ENCODE peak calls at places on chromosome 21, in six cellular contexts. One of them, this sample, is unnamed.

GRCh38 chr21:29168874-29169273 is 38.4 kb downstream of the MAP3K7CL start:
- DNase-seq in prostate gland: no peak
- DNase-seq in RWPE2: peak
- DNase-seq in gastrocnemius medialis: no peak
- DNase-seq in tibial artery: no peak
- DNase-seq in AG09309: no peak
- DNase-seq in this sample: peak

GRCh38 chr21:45293726-45294401 is 6.2 kb upstream of the POFUT2 start:
- DNase-seq in prostate gland: no peak
- DNase-seq in RWPE2: no peak
- DNase-seq in gastrocnemius medialis: no peak
- DNase-seq in tibial artery: no peak
- DNase-seq in AG09309: no peak
- DNase-seq in this sample: no peak

GRCh38 chr21:27818847-27819246 is 852.0 kb upstream of the ADAMTS5 start:
- DNase-seq in prostate gland: no peak
- DNase-seq in RWPE2: no peak
- DNase-seq in gastrocnemius medialis: no peak
- DNase-seq in tibial artery: no peak
- DNase-seq in AG09309: no peak
- DNase-seq in this sample: peak

GRCh38 chr21:46057710-46058241 is 40.1 kb upstream of the COL6A2 start:
- DNase-seq in prostate gland: no peak
- DNase-seq in RWPE2: no peak
- DNase-seq in gastrocnemius medialis: no peak
- DNase-seq in tibial artery: no peak
- DNase-seq in AG09309: no peak
- DNase-seq in this sample: no peak

GRCh38 chr21:20627594-20627993 is 370.6 kb upstream of the NCAM2 start:
- DNase-seq in prostate gland: no peak
- DNase-seq in RWPE2: no peak
- DNase-seq in gastrocnemius medialis: no peak
- DNase-seq in tibial artery: no peak
- DNase-seq in AG09309: no peak
- DNase-seq in this sample: no peak

GRCh38 chr21:10639123-10639522 is 117.7 kb downstream of the TPTE start:
- DNase-seq in prostate gland: no peak
- DNase-seq in RWPE2: no peak
- DNase-seq in gastrocnemius medialis: no peak
- DNase-seq in tibial artery: no peak
- DNase-seq in AG09309: no peak
- DNase-seq in this sample: no peak

GRCh38 chr21:23858878-23859277 is 1748.4 kb downstream of the MRPL39 start:
- DNase-seq in prostate gland: no peak
- DNase-seq in RWPE2: no peak
- DNase-seq in gastrocnemius medialis: no peak
- DNase-seq in tibial artery: no peak
- DNase-seq in AG09309: no peak
- DNase-seq in this sample: no peak

GRCh38 chr21:37006521-37007291 is at the start of gene RIPPLY3:
- DNase-seq in prostate gland: no peak
- DNase-seq in RWPE2: no peak
- DNase-seq in gastrocnemius medialis: no peak
- DNase-seq in tibial artery: no peak
- DNase-seq in AG09309: no peak
- DNase-seq in this sample: peak

GRCh38 chr21:45887121-45887611 is 94.4 kb upstream of the COL6A1 start:
- DNase-seq in prostate gland: no peak
- DNase-seq in RWPE2: peak
- DNase-seq in gastrocnemius medialis: no peak
- DNase-seq in tibial artery: no peak
- DNase-seq in AG09309: no peak
- DNase-seq in this sample: no peak

GRCh38 chr21:29989634-29990234 is 49.9 kb upstream of the GRIK1 start:
- DNase-seq in prostate gland: no peak
- DNase-seq in RWPE2: no peak
- DNase-seq in gastrocnemius medialis: no peak
- DNase-seq in tibial artery: no peak
- DNase-seq in AG09309: no peak
- DNase-seq in this sample: peak

GRCh38 chr21:45152265-45152746 is 77.9 kb downstream of the ADARB1 start:
- DNase-seq in prostate gland: no peak
- DNase-seq in RWPE2: no peak
- DNase-seq in gastrocnemius medialis: no peak
- DNase-seq in tibial artery: no peak
- DNase-seq in AG09309: no peak
- DNase-seq in this sample: no peak

GRCh38 chr21:27802816-27803475 is 836.1 kb upstream of the ADAMTS5 start:
- DNase-seq in prostate gland: peak
- DNase-seq in RWPE2: no peak
- DNase-seq in gastrocnemius medialis: no peak
- DNase-seq in tibial artery: no peak
- DNase-seq in AG09309: no peak
- DNase-seq in this sample: peak

GRCh38 chr21:35202431-35202830 is 153.3 kb upstream of the RUNX1 start:
- DNase-seq in prostate gland: no peak
- DNase-seq in RWPE2: no peak
- DNase-seq in gastrocnemius medialis: no peak
- DNase-seq in tibial artery: no peak
- DNase-seq in AG09309: no peak
- DNase-seq in this sample: no peak

GRCh38 chr21:45863751-45864150 is 117.8 kb upstream of the COL6A1 start:
- DNase-seq in prostate gland: no peak
- DNase-seq in RWPE2: no peak
- DNase-seq in gastrocnemius medialis: no peak
- DNase-seq in tibial artery: no peak
- DNase-seq in AG09309: no peak
- DNase-seq in this sample: no peak

GRCh38 chr21:38915546-38915945 is 109.8 kb downstream of the ETS2 start:
- DNase-seq in prostate gland: no peak
- DNase-seq in RWPE2: no peak
- DNase-seq in gastrocnemius medialis: no peak
- DNase-seq in tibial artery: no peak
- DNase-seq in AG09309: no peak
- DNase-seq in this sample: no peak

GRCh38 chr21:38988211-38989096 is 182.7 kb downstream of the ETS2 start:
- DNase-seq in prostate gland: peak
- DNase-seq in RWPE2: no peak
- DNase-seq in gastrocnemius medialis: no peak
- DNase-seq in tibial artery: no peak
- DNase-seq in AG09309: no peak
- DNase-seq in this sample: no peak

GRCh38 chr21:35239811-35240219 is 190.7 kb upstream of the RUNX1 start:
- DNase-seq in prostate gland: no peak
- DNase-seq in RWPE2: no peak
- DNase-seq in gastrocnemius medialis: no peak
- DNase-seq in tibial artery: no peak
- DNase-seq in AG09309: no peak
- DNase-seq in this sample: no peak

GRCh38 chr21:45420061-45420521 is 15.1 kb downstream of the COL18A1 start:
- DNase-seq in prostate gland: peak
- DNase-seq in RWPE2: peak
- DNase-seq in gastrocnemius medialis: no peak
- DNase-seq in tibial artery: no peak
- DNase-seq in AG09309: no peak
- DNase-seq in this sample: no peak

GRCh38 chr21:29718081-29718815 is 221.5 kb downstream of the GRIK1 start:
- DNase-seq in prostate gland: no peak
- DNase-seq in RWPE2: no peak
- DNase-seq in gastrocnemius medialis: no peak
- DNase-seq in tibial artery: no peak
- DNase-seq in AG09309: no peak
- DNase-seq in this sample: peak

GRCh38 chr21:37380349-37381323 is 14.1 kb downstream of the DYRK1A start:
- DNase-seq in prostate gland: peak
- DNase-seq in RWPE2: no peak
- DNase-seq in gastrocnemius medialis: no peak
- DNase-seq in tibial artery: no peak
- DNase-seq in AG09309: no peak
- DNase-seq in this sample: peak

GRCh38 chr21:37983336-37984095 is 67.3 kb upstream of the KCNJ6 start:
- DNase-seq in prostate gland: no peak
- DNase-seq in RWPE2: no peak
- DNase-seq in gastrocnemius medialis: no peak
- DNase-seq in tibial artery: no peak
- DNase-seq in AG09309: peak
- DNase-seq in this sample: peak

GRCh38 chr21:38985423-38986378 is 180.0 kb downstream of the ETS2 start:
- DNase-seq in prostate gland: peak
- DNase-seq in RWPE2: no peak
- DNase-seq in gastrocnemius medialis: peak
- DNase-seq in tibial artery: peak
- DNase-seq in AG09309: peak
- DNase-seq in this sample: peak

GRCh38 chr21:31731112-31731801 is 661 bp downstream of the SCAF4 start:
- DNase-seq in prostate gland: peak
- DNase-seq in RWPE2: peak
- DNase-seq in gastrocnemius medialis: peak
- DNase-seq in tibial artery: peak
- DNase-seq in AG09309: no peak
- DNase-seq in this sample: no peak

GRCh38 chr21:37207441-37208009 is 59.6 kb downstream of the VPS26C start:
- DNase-seq in prostate gland: peak
- DNase-seq in RWPE2: no peak
- DNase-seq in gastrocnemius medialis: peak
- DNase-seq in tibial artery: no peak
- DNase-seq in AG09309: no peak
- DNase-seq in this sample: peak

GRCh38 chr21:22223385-22223784 is 1225.2 kb downstream of the NCAM2 start:
- DNase-seq in prostate gland: no peak
- DNase-seq in RWPE2: no peak
- DNase-seq in gastrocnemius medialis: no peak
- DNase-seq in tibial artery: no peak
- DNase-seq in AG09309: no peak
- DNase-seq in this sample: no peak

GRCh38 chr21:31161157-31161556 is 122.9 kb upstream of the KRTAP19-8 start:
- DNase-seq in prostate gland: no peak
- DNase-seq in RWPE2: no peak
- DNase-seq in gastrocnemius medialis: no peak
- DNase-seq in tibial artery: no peak
- DNase-seq in AG09309: no peak
- DNase-seq in this sample: peak

GRCh38 chr21:16608209-16608830 is 878.5 kb downstream of the USP25 start:
- DNase-seq in prostate gland: no peak
- DNase-seq in RWPE2: no peak
- DNase-seq in gastrocnemius medialis: no peak
- DNase-seq in tibial artery: no peak
- DNase-seq in AG09309: no peak
- DNase-seq in this sample: peak
- TF ChIP-seq CTCF in prostate gland: no peak
- TF ChIP-seq CTCF in RWPE2: peak
- TF ChIP-seq CTCF in gastrocnemius medialis: no peak
- TF ChIP-seq CTCF in tibial artery: no peak
- TF ChIP-seq CTCF in AG09309: peak
- TF ChIP-seq CTCF in this sample: peak

DNA sequence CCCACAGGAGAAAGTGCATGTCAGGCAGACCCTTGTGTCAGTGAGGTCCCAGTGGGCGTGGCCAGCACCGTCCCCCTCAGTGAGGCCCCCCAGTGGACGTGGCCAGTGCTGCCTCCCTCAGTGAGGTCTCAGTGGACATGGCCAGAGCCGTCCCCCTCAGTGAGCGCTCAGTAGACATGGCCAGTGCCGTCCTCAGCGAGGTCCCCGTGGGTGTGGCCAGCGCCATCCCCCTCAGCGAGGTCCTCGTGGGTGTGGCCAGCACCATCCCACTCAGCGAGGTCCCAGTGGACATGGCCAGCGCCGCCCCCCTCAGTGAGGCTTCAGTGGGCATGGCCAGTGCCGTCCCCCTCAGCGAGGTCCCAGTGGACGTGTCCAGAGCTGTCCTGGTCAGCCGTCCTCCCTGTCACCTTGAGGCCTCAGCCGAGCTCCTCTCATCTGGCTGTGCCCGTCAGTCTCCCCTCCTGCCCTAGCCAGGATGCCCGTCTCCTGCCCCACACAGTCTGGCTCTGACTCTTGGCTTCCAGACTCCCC is 35.5 kb downstream of the PDE9A start:
- DNase-seq in prostate gland: no peak
- DNase-seq in RWPE2: no peak
- DNase-seq in gastrocnemius medialis: no peak
- DNase-seq in tibial artery: no peak
- DNase-seq in AG09309: no peak
- DNase-seq in this sample: no peak
- TF ChIP-seq CTCF in prostate gland: no peak
- TF ChIP-seq CTCF in RWPE2: no peak
- TF ChIP-seq CTCF in gastrocnemius medialis: no peak
- TF ChIP-seq CTCF in tibial artery: no peak
- TF ChIP-seq CTCF in AG09309: no peak
- TF ChIP-seq CTCF in this sample: no peak

DNA sequence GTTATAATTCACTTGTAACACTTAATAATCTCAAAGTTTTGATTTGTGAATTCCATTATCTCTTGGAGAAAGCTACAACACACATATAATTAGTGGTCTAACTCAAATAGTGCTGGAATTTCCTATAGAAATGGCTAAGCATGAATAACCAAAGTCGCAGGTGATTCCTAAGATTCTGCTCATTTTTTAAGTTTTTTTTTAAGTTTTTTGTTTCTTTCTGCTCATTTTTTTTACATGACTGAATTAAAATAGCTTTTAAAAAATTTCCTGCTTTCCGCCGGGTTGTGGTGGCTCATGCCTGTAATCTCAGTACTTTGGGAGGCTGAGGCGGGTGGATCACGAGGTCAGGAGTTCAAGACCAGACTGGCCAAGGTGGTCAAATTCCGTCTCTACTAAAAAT is 90.4 kb downstream of the APP start:
- DNase-seq in prostate gland: no peak
- DNase-seq in RWPE2: no peak
- DNase-seq in gastrocnemius medialis: no peak
- DNase-seq in tibial artery: no peak
- DNase-seq in AG09309: no peak
- DNase-seq in this sample: no peak
- TF ChIP-seq CTCF in prostate gland: no peak
- TF ChIP-seq CTCF in RWPE2: no peak
- TF ChIP-seq CTCF in gastrocnemius medialis: no peak
- TF ChIP-seq CTCF in tibial artery: no peak
- TF ChIP-seq CTCF in AG09309: no peak
- TF ChIP-seq CTCF in this sample: no peak

GRCh38 chr21:25283720-25284119 is 323.6 kb downstream of the MRPL39 start:
- DNase-seq in prostate gland: no peak
- DNase-seq in RWPE2: no peak
- DNase-seq in gastrocnemius medialis: no peak
- DNase-seq in tibial artery: no peak
- DNase-seq in AG09309: peak
- DNase-seq in this sample: peak
- TF ChIP-seq CTCF in prostate gland: no peak
- TF ChIP-seq CTCF in RWPE2: peak
- TF ChIP-seq CTCF in gastrocnemius medialis: no peak
- TF ChIP-seq CTCF in tibial artery: no peak
- TF ChIP-seq CTCF in AG09309: peak
- TF ChIP-seq CTCF in this sample: peak

GRCh38 chr21:43301424-43302355 is 125.2 kb downstream of the SIK1 start:
- DNase-seq in prostate gland: no peak
- DNase-seq in RWPE2: peak
- DNase-seq in gastrocnemius medialis: no peak
- DNase-seq in tibial artery: no peak
- DNase-seq in AG09309: no peak
- DNase-seq in this sample: no peak
- TF ChIP-seq CTCF in prostate gland: no peak
- TF ChIP-seq CTCF in RWPE2: no peak
- TF ChIP-seq CTCF in gastrocnemius medialis: no peak
- TF ChIP-seq CTCF in tibial artery: no peak
- TF ChIP-seq CTCF in AG09309: no peak
- TF ChIP-seq CTCF in this sample: no peak

This sample was measured in epithelial cell of esophagus.